ENCODE peak calls at places on chromosomes 3 and 15, in four cellular contexts. R, Z, M and F are unnamed samples.

GRCh38 chr15:74307827-74308642 is 59.4 kb downstream of the CYP11A1 start:
- DNase-seq in R (no peak), Z (peak; percentile 74), M (peak; percentile 49), F (peak; percentile 87)

GRCh38 chr3:112437146-112438022 is 61.9 kb downstream of the BTLA start:
- DNase-seq in R (no peak), Z (no peak), M (peak; percentile 12), F (no peak)

GRCh38 chr15:90947577-90948357 is 6.9 kb upstream of the RCCD1 start:
- DNase-seq in R (no peak), Z (no peak), M (no peak), F (no peak)

GRCh38 chr3:184029456-184029950 is 2.0 kb upstream of the HTR3D start:
- DNase-seq in R (no peak), Z (no peak), M (no peak), F (no peak)

GRCh38 chr3:169362261-169362660 is 301.3 kb downstream of the MECOM start:
- DNase-seq in R (no peak), Z (no peak), M (peak; percentile 6), F (no peak)

GRCh38 chr15:76341366-76342045 is 4.9 kb downstream of the ISL2 start:
- DNase-seq in R (no peak), Z (peak; percentile 76), M (no peak), F (peak; percentile 19)

GRCh38 chr15:26889298-26889898 is 22.5 kb downstream of the GABRA5 start:
- DNase-seq in R (peak; percentile 23), Z (peak; percentile 76), M (peak; percentile 77), F (peak; percentile 57)

GRCh38 chr15:31296304-31297220 is 30.1 kb upstream of the KLF13 start:
- DNase-seq in R (no peak), Z (no peak), M (no peak), F (peak; percentile 12)

GRCh38 chr3:149501524-149501923 is 27.0 kb downstream of the TM4SF4 start:
- DNase-seq in R (no peak), Z (no peak), M (no peak), F (no peak)

GRCh38 chr3:136960838-136961836 is 3.4 kb downstream of the IL20RB start:
- DNase-seq in R (no peak), Z (no peak), M (no peak), F (no peak)

GRCh38 chr3:142027713-142028112 is 121.6 kb downstream of the TFDP2 start:
- DNase-seq in R (no peak), Z (no peak), M (peak; percentile 69), F (peak; percentile 10)

GRCh38 chr3:132135628-132136333 is 101.0 kb upstream of the CPNE4 start:
- DNase-seq in R (no peak), Z (no peak), M (no peak), F (peak; percentile 13)

GRCh38 chr3:55826097-55826496 is 339.0 kb upstream of the WNT5A start:
- DNase-seq in R (no peak), Z (no peak), M (no peak), F (no peak)

GRCh38 chr15:48392356-48392755 is 61.1 kb downstream of the DUT start:
- DNase-seq in R (no peak), Z (no peak), M (no peak), F (no peak)

GRCh38 chr15:40079456-40079855 is 29.2 kb downstream of the BMF start:
- DNase-seq in R (no peak), Z (no peak), M (no peak), F (no peak)

GRCh38 chr3:186002884-186003472 is 65.2 kb upstream of the TRA2B start:
- DNase-seq in R (no peak), Z (peak; percentile 53), M (peak; percentile 53), F (peak; percentile 30)

GRCh38 chr3:134651347-134652041 is 672 bp upstream of the KY start:
- DNase-seq in R (no peak), Z (no peak), M (no peak), F (no peak)

GRCh38 chr3:195100903-195101591 is 169.9 kb downstream of the XXYLT1 start:
- DNase-seq in R (no peak), Z (no peak), M (no peak), F (peak; percentile 76)

GRCh38 chr15:37375529-37375928 is 275.2 kb upstream of the MEIS2 start:
- DNase-seq in R (no peak), Z (no peak), M (no peak), F (no peak)

GRCh38 chr3:161148832-161149475 is 43.8 kb upstream of the B3GALNT1 start:
- DNase-seq in R (no peak), Z (no peak), M (no peak), F (no peak)

GRCh38 chr3:140298569-140299070 is 363.6 kb downstream of the CLSTN2 start:
- DNase-seq in R (no peak), Z (peak; percentile 50), M (no peak), F (no peak)

GRCh38 chr3:41688595-41689380 is 273.1 kb downstream of the ULK4 start:
- DNase-seq in R (no peak), Z (no peak), M (no peak), F (no peak)

GRCh38 chr3:123883656-123884257 is 375 bp downstream of the MYLK start:
- DNase-seq in R (no peak), Z (peak; percentile 72), M (no peak), F (no peak)

GRCh38 chr3:149276621-149277020 is 55.0 kb upstream of the CP start:
- DNase-seq in R (no peak), Z (no peak), M (no peak), F (no peak)

GRCh38 chr3:136819784-136820640 is 1.1 kb downstream of the SLC35G2 start:
- DNase-seq in R (no peak), Z (peak; percentile 76), M (peak; percentile 30), F (peak; percentile 52)

GRCh38 chr3:193895409-193895808 is 240.5 kb upstream of the HES1 start:
- DNase-seq in R (no peak), Z (no peak), M (no peak), F (no peak)

GRCh38 chr3:43025423-43025822 is 46.3 kb downstream of the GASK1A start:
- DNase-seq in R (no peak), Z (no peak), M (no peak), F (no peak)

GRCh38 chr3:144930431-144930830 is 958.8 kb downstream of the DIPK2A start:
- DNase-seq in R (no peak), Z (no peak), M (no peak), F (no peak)
- TF ChIP-seq NRF1 in R (no peak), Z (no peak), M (no peak), F (no peak)

GRCh38 chr15:63509933-63510547 is 5.6 kb downstream of the USP3 start:
- DNase-seq in R (no peak), Z (no peak), M (no peak), F (no peak)
- TF ChIP-seq NRF1 in R (no peak), Z (no peak), M (no peak), F (no peak)

GRCh38 chr3:45538641-45538986 is 55.9 kb upstream of the LIMD1 start:
- DNase-seq in R (no peak), Z (no peak), M (no peak), F (no peak)
- TF ChIP-seq NRF1 in R (no peak), Z (no peak), M (no peak), F (no peak)

GRCh38 chr15:56356616-56357015 is 8.6 kb upstream of the TEX9 start:
- DNase-seq in R (no peak), Z (no peak), M (no peak), F (no peak)
- TF ChIP-seq NRF1 in R (no peak), Z (no peak), M (no peak), F (no peak)

GRCh38 chr15:92392462-92392861 is 1.2 kb upstream of the ST8SIA2 start:
- DNase-seq in R (no peak), Z (peak; percentile 69), M (no peak), F (no peak)

GRCh38 chr15:92393994-92394326 is 279 bp downstream of the ST8SIA2 start:
- DNase-seq in R (no peak), Z (no peak), M (no peak), F (no peak)

GRCh38 chr15:92394327-92395175 is 870 bp downstream of the ST8SIA2 start:
- DNase-seq in R (no peak), Z (peak; percentile 77), M (no peak), F (peak; percentile 87)

GRCh38 chr15:92392966-92393286 is 755 bp upstream of the ST8SIA2 start:
- DNase-seq in R (no peak), Z (peak; percentile 52), M (no peak), F (peak; percentile 35)

GRCh38 chr15:92393287-92393993 is at the start of gene ST8SIA2:
- DNase-seq in R (no peak), Z (peak; percentile 87), M (no peak), F (peak; percentile 90)
- TF ChIP-seq NRF1 in R (no peak), Z (no peak), M (no peak), F (no peak)

GRCh38 chr3:12553921-12554391 is 2.9 kb upstream of the MKRN2 start:
- DNase-seq in R (no peak), Z (peak; percentile 56), M (peak; percentile 51), F (peak; percentile 58)
- TF ChIP-seq NRF1 in R (no peak), Z (no peak), M (peak; percentile 44), F (no peak)

GRCh38 chr3:159209459-159209858 is 407.6 kb downstream of the MFSD1 start:
- DNase-seq in R (no peak), Z (no peak), M (no peak), F (no peak)

GRCh38 chr3:159210336-159210735 is 408.5 kb downstream of the MFSD1 start:
- DNase-seq in R (no peak), Z (no peak), M (no peak), F (no peak)

GRCh38 chr3:159208080-159208479 is 406.2 kb downstream of the MFSD1 start:
- DNase-seq in R (no peak), Z (no peak), M (no peak), F (no peak)
- TF ChIP-seq NRF1 in R (no peak), Z (no peak), M (no peak), F (no peak)

GRCh38 chr3:197501496-197501878 is 54.3 kb downstream of the BDH1 start:
- DNase-seq in R (peak; percentile 45), Z (no peak), M (no peak), F (no peak)
- TF ChIP-seq NRF1 in R (no peak), Z (no peak), M (no peak), F (no peak)